ENCODE peak calls at places on chromosomes 2 and 18, in five cellular contexts. E, K, H, Y and S are unnamed samples.

GRCh38 chr2:218006741-218007140 is 3.9 kb upstream of the TNS1 start:
- DNase-seq in E (peak; percentile 94), K (no peak), H (peak; percentile 72), Y (no peak), S (no peak)

GRCh38 chr18:39435209-39435608 is 1869.6 kb upstream of the CELF4 start:
- DNase-seq in E (no peak), K (no peak), H (no peak), Y (no peak), S (no peak)

GRCh38 chr2:234189786-234190185 is 139.3 kb downstream of the SPP2 start:
- DNase-seq in E (no peak), K (no peak), H (no peak), Y (no peak), S (no peak)

GRCh38 chr2:66851449-66851872 is 416.5 kb downstream of the MEIS1 start:
- DNase-seq in E (peak; percentile 99), K (no peak), H (peak; percentile 91), Y (no peak), S (no peak)

GRCh38 chr18:26708814-26709717 is 156.4 kb downstream of the AQP4 start:
- DNase-seq in E (no peak), K (no peak), H (no peak), Y (no peak), S (no peak)

GRCh38 chr2:8478133-8478793 is 203.6 kb upstream of the ID2 start:
- DNase-seq in E (no peak), K (no peak), H (no peak), Y (no peak), S (no peak)

GRCh38 chr2:40451926-40452605 is at the start of gene SLC8A1:
- DNase-seq in E (peak; percentile 49), K (peak; percentile 91), H (peak; percentile 29), Y (no peak), S (peak; percentile 10)

GRCh38 chr18:8987250-8987649 is 115.2 kb upstream of the NDUFV2 start:
- DNase-seq in E (peak; percentile 23), K (no peak), H (peak; percentile 69), Y (no peak), S (no peak)

GRCh38 chr2:231222318-231223000 is 24.0 kb downstream of the ARMC9 start:
- DNase-seq in E (peak; percentile 88), K (no peak), H (peak; percentile 63), Y (no peak), S (no peak)

GRCh38 chr2:220002699-220003098 is 375.3 kb downstream of the SLC4A3 start:
- DNase-seq in E (no peak), K (no peak), H (no peak), Y (no peak), S (no peak)

GRCh38 chr18:67043276-67043675 is 439.4 kb upstream of the CDH19 start:
- DNase-seq in E (no peak), K (peak; percentile 43), H (no peak), Y (no peak), S (no peak)

GRCh38 chr2:25266399-25266798 is 75.3 kb downstream of the DNMT3A start:
- DNase-seq in E (no peak), K (no peak), H (no peak), Y (no peak), S (no peak)

GRCh38 chr18:58101291-58101706 is 57.3 kb downstream of the NEDD4L start:
- DNase-seq in E (no peak), K (no peak), H (no peak), Y (peak; percentile 40), S (no peak)

GRCh38 chr2:159130302-159130701 is 156.2 kb downstream of the WDSUB1 start:
- DNase-seq in E (no peak), K (no peak), H (peak; percentile 24), Y (no peak), S (no peak)

GRCh38 chr18:8795586-8795985 is 90.2 kb downstream of the MTCL1 start:
- DNase-seq in E (no peak), K (no peak), H (no peak), Y (no peak), S (no peak)

GRCh38 chr2:21452263-21452662 is 328.5 kb downstream of the TDRD15 start:
- DNase-seq in E (no peak), K (no peak), H (no peak), Y (no peak), S (no peak)

GRCh38 chr2:6946722-6947121 is 29.5 kb downstream of the RNF144A start:
- DNase-seq in E (peak; percentile 68), K (no peak), H (peak; percentile 93), Y (no peak), S (no peak)

GRCh38 chr2:69149631-69150215 is 136.7 kb downstream of the ANTXR1 start:
- DNase-seq in E (peak; percentile 68), K (peak; percentile 31), H (peak; percentile 74), Y (peak; percentile 64), S (no peak)

GRCh38 chr2:230991598-230991997 is 4.3 kb upstream of the SPATA3 start:
- DNase-seq in E (no peak), K (no peak), H (no peak), Y (no peak), S (no peak)

GRCh38 chr2:160910681-160911080 is 249.5 kb upstream of the TANK start:
- DNase-seq in E (peak; percentile 66), K (no peak), H (peak; percentile 77), Y (no peak), S (no peak)

GRCh38 chr2:219125225-219125885 is 35.3 kb downstream of the NHEJ1 start:
- DNase-seq in E (peak; percentile 88), K (no peak), H (peak; percentile 97), Y (peak; percentile 75), S (no peak)

GRCh38 chr2:214401580-214401979 is 9.3 kb upstream of the VWC2L start:
- DNase-seq in E (no peak), K (no peak), H (no peak), Y (no peak), S (no peak)

GRCh38 chr2:26614205-26615128 is 26.7 kb downstream of the CIB4 start:
- DNase-seq in E (no peak), K (no peak), H (no peak), Y (no peak), S (peak; percentile 6)

GRCh38 chr18:41378628-41379027 is 576.4 kb upstream of the PIK3C3 start:
- DNase-seq in E (peak; percentile 70), K (no peak), H (peak; percentile 45), Y (no peak), S (no peak)

DNA sequence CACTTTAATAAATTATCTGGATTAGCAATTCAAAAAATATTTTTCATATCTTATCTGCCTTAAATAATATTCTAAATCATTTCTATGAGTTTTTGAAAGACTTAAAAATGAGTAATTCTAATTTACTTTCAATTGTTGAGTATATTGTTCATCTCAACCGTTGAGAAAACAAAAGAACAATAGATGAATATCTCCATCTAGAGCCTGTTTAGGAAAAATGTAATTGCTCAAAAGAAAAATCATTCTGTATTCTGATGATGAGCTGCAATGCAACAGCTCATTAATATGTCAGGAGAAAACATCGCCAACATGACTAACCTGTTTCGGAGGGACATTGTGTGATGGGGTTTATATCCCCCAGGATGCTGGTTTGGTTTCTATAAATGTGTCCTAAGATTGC is 417.6 kb downstream of the SUCLG1 start:
- DNase-seq in E (no peak), K (no peak), H (no peak), Y (no peak), S (no peak)
- TF ChIP-seq CTCF in E (no peak), K (no peak), H (no peak), Y (no peak), S (no peak)

DNA sequence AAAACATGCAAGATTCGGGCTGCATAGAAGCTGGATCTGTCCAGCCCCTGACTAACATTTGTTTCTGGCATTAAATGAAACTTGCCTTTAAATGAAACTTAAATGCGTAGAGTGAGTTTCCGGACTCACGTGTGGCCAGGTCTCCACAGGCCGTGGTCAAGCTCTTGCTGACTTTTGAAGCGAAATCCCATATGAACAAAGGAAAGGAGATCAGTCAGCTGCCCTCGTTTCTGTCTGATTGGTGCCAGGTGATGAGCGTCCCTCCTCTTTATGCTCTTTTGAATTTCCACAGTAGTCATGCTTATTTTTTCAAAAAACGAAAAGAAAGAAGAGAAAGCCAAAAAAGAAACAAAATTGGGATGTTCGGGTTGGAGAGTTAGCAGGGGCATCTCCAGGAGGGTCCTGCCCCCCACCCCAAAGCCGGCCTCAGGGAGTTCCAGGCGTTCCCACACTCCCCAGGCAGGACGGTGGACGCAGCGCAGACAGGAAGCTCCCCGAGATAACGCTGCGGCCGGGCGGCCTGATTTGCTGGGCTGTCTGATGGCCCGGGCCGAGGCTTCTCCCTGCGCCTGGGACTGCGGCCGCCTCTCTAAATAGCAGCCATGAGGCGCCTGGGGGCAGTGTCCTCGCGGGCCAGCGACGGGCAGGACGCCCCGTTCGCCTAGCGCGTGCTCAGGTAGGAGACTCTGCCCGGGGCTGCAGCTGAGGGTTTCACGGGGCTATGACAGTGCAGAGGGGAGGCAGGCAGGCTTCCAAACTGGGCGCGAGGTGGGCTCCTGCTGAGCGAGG is at the start of gene COLEC11:
- DNase-seq in E (no peak), K (peak; percentile 83), H (peak; percentile 13), Y (no peak), S (no peak)
- TF ChIP-seq CTCF in E (peak; percentile 7), K (no peak), H (no peak), Y (no peak), S (peak; percentile 36)

DNA sequence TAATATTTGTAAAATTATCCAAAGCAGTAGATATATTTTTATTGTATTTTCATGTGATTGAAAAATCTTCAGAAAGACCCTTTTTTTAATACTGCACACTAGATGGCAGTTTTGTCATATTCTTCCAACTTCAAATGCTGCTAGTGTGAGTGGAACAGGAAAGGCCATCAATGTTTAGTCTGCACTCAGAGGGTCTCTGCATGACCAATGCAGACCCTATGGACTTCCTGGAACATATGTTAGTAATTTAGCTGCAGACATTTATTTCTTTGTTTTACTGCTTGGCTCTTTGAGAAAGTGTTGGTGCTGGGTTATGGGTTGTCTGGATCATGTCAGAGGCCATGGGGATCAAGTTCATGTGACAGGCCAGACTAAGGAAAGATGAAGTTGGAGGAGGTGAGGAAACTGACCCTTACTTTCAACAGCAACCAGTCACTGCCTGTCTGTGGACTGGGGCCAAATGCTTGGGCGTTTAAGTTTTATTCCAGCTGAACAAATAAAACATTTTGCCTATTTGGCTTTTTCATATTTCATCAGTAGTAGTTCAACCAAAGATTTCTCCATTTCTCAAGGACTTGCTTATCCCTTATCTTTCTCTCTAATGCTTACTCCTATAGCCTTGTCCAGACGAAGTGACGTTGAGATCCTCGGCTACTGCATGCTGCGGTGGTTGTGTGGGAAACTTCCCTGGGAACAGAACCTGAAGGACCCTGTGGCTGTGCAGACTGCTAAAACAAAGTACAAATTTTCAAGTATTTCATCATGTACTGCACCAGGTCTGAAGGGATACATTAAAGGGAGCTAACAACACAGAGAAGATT is 84.8 kb downstream of the VRK2 start:
- DNase-seq in E (peak; percentile 63), K (no peak), H (peak; percentile 69), Y (no peak), S (no peak)
- TF ChIP-seq CTCF in E (peak; percentile 37), K (no peak), H (no peak), Y (no peak), S (peak; percentile 17)

GRCh38 chr18:33020877-33021276 is 248.1 kb upstream of the KLHL14 start:
- DNase-seq in E (no peak), K (no peak), H (no peak), Y (no peak), S (no peak)
- TF ChIP-seq CTCF in E (no peak), K (no peak), H (no peak), Y (no peak), S (no peak)